ENCODE peak calls at places on chromosomes 2 and 18, in six cellular contexts. One of them, this sample, is unnamed.

GRCh38 chr2:33933203-33933602 is 334.1 kb upstream of the FAM98A start:
- DNase-seq in lower lobe of right lung: no peak
- DNase-seq in A172: no peak
- DNase-seq in activated CD4-positive, alpha-beta T cell treated with anti-CD3 and anti-CD28 coated beads, Interleukin-2, amount 50 U/mL, for 1 hour: no peak
- DNase-seq in HCT116: no peak
- DNase-seq in stimulated activated CD8-positive, alpha-beta memory T cell treated with anti-CD3 and anti-CD28 coated beads, Interleukin-15, amount 100 ng/mL, for 4 hours: no peak
- DNase-seq in this sample: no peak

GRCh38 chr18:67599277-67599676 is 82.8 kb upstream of the DSEL start:
- DNase-seq in activated CD4-positive, alpha-beta T cell treated with anti-CD3 and anti-CD28 coated beads, Interleukin-2, amount 50 U/mL, for 1 hour: no peak
- DNase-seq in A172: peak
- DNase-seq in stimulated activated CD8-positive, alpha-beta memory T cell treated with anti-CD3 and anti-CD28 coated beads, Interleukin-15, amount 100 ng/mL, for 4 hours: no peak
- DNase-seq in lower lobe of right lung: no peak
- DNase-seq in HCT116: no peak
- DNase-seq in this sample: no peak

GRCh38 chr2:229582151-229582550 is 132.2 kb downstream of the DNER start:
- DNase-seq in A172: no peak
- DNase-seq in lower lobe of right lung: no peak
- DNase-seq in HCT116: no peak
- DNase-seq in stimulated activated CD8-positive, alpha-beta memory T cell treated with anti-CD3 and anti-CD28 coated beads, Interleukin-15, amount 100 ng/mL, for 4 hours: no peak
- DNase-seq in activated CD4-positive, alpha-beta T cell treated with anti-CD3 and anti-CD28 coated beads, Interleukin-2, amount 50 U/mL, for 1 hour: no peak
- DNase-seq in this sample: no peak

GRCh38 chr2:113872201-113872600 is 17.7 kb upstream of the ACTR3 start:
- DNase-seq in HCT116: no peak
- DNase-seq in A172: peak
- DNase-seq in stimulated activated CD8-positive, alpha-beta memory T cell treated with anti-CD3 and anti-CD28 coated beads, Interleukin-15, amount 100 ng/mL, for 4 hours: no peak
- DNase-seq in lower lobe of right lung: no peak
- DNase-seq in activated CD4-positive, alpha-beta T cell treated with anti-CD3 and anti-CD28 coated beads, Interleukin-2, amount 50 U/mL, for 1 hour: no peak
- DNase-seq in this sample: no peak

GRCh38 chr2:122885436-122885835 is 1130.0 kb downstream of the TSN start:
- DNase-seq in activated CD4-positive, alpha-beta T cell treated with anti-CD3 and anti-CD28 coated beads, Interleukin-2, amount 50 U/mL, for 1 hour: no peak
- DNase-seq in lower lobe of right lung: no peak
- DNase-seq in stimulated activated CD8-positive, alpha-beta memory T cell treated with anti-CD3 and anti-CD28 coated beads, Interleukin-15, amount 100 ng/mL, for 4 hours: no peak
- DNase-seq in HCT116: no peak
- DNase-seq in A172: no peak
- DNase-seq in this sample: no peak

GRCh38 chr18:74446631-74447403 is 10.3 kb downstream of the DIPK1C start:
- DNase-seq in stimulated activated CD8-positive, alpha-beta memory T cell treated with anti-CD3 and anti-CD28 coated beads, Interleukin-15, amount 100 ng/mL, for 4 hours: no peak
- DNase-seq in A172: no peak
- DNase-seq in activated CD4-positive, alpha-beta T cell treated with anti-CD3 and anti-CD28 coated beads, Interleukin-2, amount 50 U/mL, for 1 hour: no peak
- DNase-seq in HCT116: no peak
- DNase-seq in lower lobe of right lung: no peak
- DNase-seq in this sample: no peak

GRCh38 chr18:21074336-21075323 is 37.0 kb downstream of the ROCK1 start:
- DNase-seq in lower lobe of right lung: no peak
- DNase-seq in stimulated activated CD8-positive, alpha-beta memory T cell treated with anti-CD3 and anti-CD28 coated beads, Interleukin-15, amount 100 ng/mL, for 4 hours: no peak
- DNase-seq in A172: no peak
- DNase-seq in HCT116: peak
- DNase-seq in activated CD4-positive, alpha-beta T cell treated with anti-CD3 and anti-CD28 coated beads, Interleukin-2, amount 50 U/mL, for 1 hour: no peak
- DNase-seq in this sample: peak

GRCh38 chr2:124286089-124286783 is 261.1 kb downstream of the CNTNAP5 start:
- DNase-seq in HCT116: no peak
- DNase-seq in stimulated activated CD8-positive, alpha-beta memory T cell treated with anti-CD3 and anti-CD28 coated beads, Interleukin-15, amount 100 ng/mL, for 4 hours: no peak
- DNase-seq in A172: no peak
- DNase-seq in lower lobe of right lung: no peak
- DNase-seq in activated CD4-positive, alpha-beta T cell treated with anti-CD3 and anti-CD28 coated beads, Interleukin-2, amount 50 U/mL, for 1 hour: no peak
- DNase-seq in this sample: no peak

GRCh38 chr2:202790676-202791075 is 80.9 kb downstream of the ICA1L start:
- DNase-seq in lower lobe of right lung: no peak
- DNase-seq in HCT116: no peak
- DNase-seq in stimulated activated CD8-positive, alpha-beta memory T cell treated with anti-CD3 and anti-CD28 coated beads, Interleukin-15, amount 100 ng/mL, for 4 hours: no peak
- DNase-seq in A172: peak
- DNase-seq in activated CD4-positive, alpha-beta T cell treated with anti-CD3 and anti-CD28 coated beads, Interleukin-2, amount 50 U/mL, for 1 hour: no peak
- DNase-seq in this sample: no peak

GRCh38 chr2:103176289-103176915 is 414.6 kb downstream of the TMEM182 start:
- DNase-seq in stimulated activated CD8-positive, alpha-beta memory T cell treated with anti-CD3 and anti-CD28 coated beads, Interleukin-15, amount 100 ng/mL, for 4 hours: no peak
- DNase-seq in HCT116: no peak
- DNase-seq in lower lobe of right lung: no peak
- DNase-seq in A172: no peak
- DNase-seq in activated CD4-positive, alpha-beta T cell treated with anti-CD3 and anti-CD28 coated beads, Interleukin-2, amount 50 U/mL, for 1 hour: no peak
- DNase-seq in this sample: no peak

GRCh38 chr2:101473911-101474751 is 781 bp downstream of the RFX8 start:
- DNase-seq in lower lobe of right lung: peak
- DNase-seq in activated CD4-positive, alpha-beta T cell treated with anti-CD3 and anti-CD28 coated beads, Interleukin-2, amount 50 U/mL, for 1 hour: peak
- DNase-seq in stimulated activated CD8-positive, alpha-beta memory T cell treated with anti-CD3 and anti-CD28 coated beads, Interleukin-15, amount 100 ng/mL, for 4 hours: no peak
- DNase-seq in HCT116: no peak
- DNase-seq in A172: no peak
- DNase-seq in this sample: no peak